ENCODE peak calls at places on chromosomes 2 and 18, in four cellular contexts. F, Z, R and J are unnamed samples.

GRCh38 chr2:98242006-98242405 is 104.2 kb upstream of the CNGA3 start:
- DNase-seq in F (no peak), Z (no peak), R (no peak), J (no peak)

GRCh38 chr2:112777036-112777435 is 7.3 kb downstream of the IL1A start:
- DNase-seq in F (no peak), Z (no peak), R (no peak), J (no peak)

GRCh38 chr18:51448949-51449348 is 251.5 kb upstream of the MEX3C start:
- DNase-seq in F (no peak), Z (no peak), R (peak), J (no peak)

GRCh38 chr2:174787485-174788205 is 23.4 kb upstream of the CHRNA1 start:
- DNase-seq in F (no peak), Z (peak), R (peak), J (peak)

GRCh38 chr2:173898178-173898668 is 67.0 kb downstream of the SP3 start:
- DNase-seq in F (no peak), Z (no peak), R (no peak), J (no peak)

GRCh38 chr2:37809525-37809924 is 115.6 kb upstream of the RMDN2 start:
- DNase-seq in F (peak), Z (peak), R (peak), J (peak)

GRCh38 chr2:102001767-102002142 is 10.0 kb downstream of the IL1R2 start:
- DNase-seq in F (no peak), Z (no peak), R (no peak), J (no peak)

GRCh38 chr2:15307526-15307925 is 253.6 kb downstream of the NBAS start:
- DNase-seq in F (no peak), Z (no peak), R (no peak), J (peak)

GRCh38 chr2:43101751-43102150 is 124.7 kb downstream of the ZFP36L2 start:
- DNase-seq in F (no peak), Z (no peak), R (no peak), J (no peak)

GRCh38 chr2:37232131-37232933 is 874 bp downstream of the NDUFAF7 start:
- DNase-seq in F (peak), Z (no peak), R (peak), J (peak)

GRCh38 chr2:150175034-150175433 is 312.4 kb downstream of the RND3 start:
- DNase-seq in F (no peak), Z (no peak), R (no peak), J (no peak)

GRCh38 chr2:16604236-16604635 is 61.4 kb downstream of the CYRIA start:
- DNase-seq in F (no peak), Z (no peak), R (no peak), J (no peak)

GRCh38 chr18:41501848-41502247 is 453.2 kb upstream of the PIK3C3 start:
- DNase-seq in F (no peak), Z (no peak), R (no peak), J (no peak)

GRCh38 chr2:148096012-148096411 is 75.1 kb downstream of the MBD5 start:
- DNase-seq in F (no peak), Z (no peak), R (peak), J (peak)

GRCh38 chr18:23646282-23646681 is 16.4 kb downstream of the ANKRD29 start:
- DNase-seq in F (no peak), Z (no peak), R (no peak), J (no peak)

GRCh38 chr2:161946489-161947107 is 127.4 kb downstream of the DPP4 start:
- DNase-seq in F (no peak), Z (no peak), R (peak), J (peak)

GRCh38 chr2:169462896-169463695 is 16.2 kb upstream of the BBS5 start:
- DNase-seq in F (no peak), Z (no peak), R (peak), J (peak)

GRCh38 chr18:29874519-29875098 is 1167.9 kb downstream of the DSC3 start:
- DNase-seq in F (no peak), Z (peak), R (peak), J (peak)

GRCh38 chr2:241560181-241560882 is 1.8 kb downstream of the BOK start:
- DNase-seq in F (no peak), Z (peak), R (no peak), J (no peak)
- H3K4me3 ChIP-seq in F (no peak), Z (no peak), R (no peak), J (peak)

GRCh38 chr2:140891614-140892212 is 1239.1 kb downstream of the LRP1B start:
- DNase-seq in F (no peak), Z (no peak), R (no peak), J (no peak)
- TF ChIP-seq CTCF in F (no peak), Z (no peak), R (no peak), J (no peak)

GRCh38 chr2:110114801-110115200 is 821 bp downstream of the MALL start:
- DNase-seq in F (no peak), Z (peak), R (no peak), J (no peak)
- H3K4me3 ChIP-seq in F (no peak), Z (peak), R (no peak), J (no peak)

GRCh38 chr2:56981554-56981953 is 797.8 kb downstream of the CCDC85A start:
- DNase-seq in F (no peak), Z (no peak), R (no peak), J (no peak)

GRCh38 chr2:56985609-56986008 is 801.8 kb downstream of the CCDC85A start:
- DNase-seq in F (no peak), Z (no peak), R (no peak), J (no peak)
- TF ChIP-seq CTCF in F (no peak), Z (no peak), R (no peak), J (no peak)

GRCh38 chr2:129443235-129443884 is 536.1 kb upstream of the RAB6C start:
- DNase-seq in F (no peak), Z (no peak), R (no peak), J (no peak)
- H3K4me3 ChIP-seq in F (no peak), Z (no peak), R (no peak), J (no peak)

DNA sequence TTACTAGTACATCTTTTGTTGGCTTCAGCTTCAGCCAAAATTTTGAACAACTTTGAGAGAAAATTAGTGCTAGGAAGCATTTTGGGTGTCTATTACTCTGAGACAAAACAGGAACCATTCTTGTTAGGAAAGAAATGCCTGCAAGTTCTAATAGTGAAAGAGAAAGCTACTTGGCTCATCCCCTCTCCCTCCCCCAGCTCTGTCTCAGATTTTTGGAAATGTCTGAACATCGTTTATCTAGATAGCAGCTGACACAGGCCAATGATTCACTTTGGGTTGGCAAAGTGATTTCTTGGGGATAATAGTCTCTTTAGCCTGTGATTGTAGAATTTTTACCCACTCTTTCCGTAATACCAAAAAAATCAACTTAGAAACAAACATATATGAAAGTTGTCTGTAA is 42.3 kb upstream of the PTPRM start:
- DNase-seq in F (no peak), Z (no peak), R (peak), J (peak)
- TF ChIP-seq CTCF in F (no peak), Z (no peak), R (no peak), J (no peak)

GRCh38 chr18:8433323-8433722 is 175.9 kb upstream of the RAB12 start:
- DNase-seq in F (no peak), Z (no peak), R (no peak), J (no peak)

GRCh38 chr18:8439091-8439490 is 170.1 kb upstream of the RAB12 start:
- DNase-seq in F (no peak), Z (peak), R (no peak), J (no peak)

GRCh38 chr18:8431036-8431435 is 178.2 kb upstream of the RAB12 start:
- DNase-seq in F (no peak), Z (no peak), R (no peak), J (no peak)

DNA sequence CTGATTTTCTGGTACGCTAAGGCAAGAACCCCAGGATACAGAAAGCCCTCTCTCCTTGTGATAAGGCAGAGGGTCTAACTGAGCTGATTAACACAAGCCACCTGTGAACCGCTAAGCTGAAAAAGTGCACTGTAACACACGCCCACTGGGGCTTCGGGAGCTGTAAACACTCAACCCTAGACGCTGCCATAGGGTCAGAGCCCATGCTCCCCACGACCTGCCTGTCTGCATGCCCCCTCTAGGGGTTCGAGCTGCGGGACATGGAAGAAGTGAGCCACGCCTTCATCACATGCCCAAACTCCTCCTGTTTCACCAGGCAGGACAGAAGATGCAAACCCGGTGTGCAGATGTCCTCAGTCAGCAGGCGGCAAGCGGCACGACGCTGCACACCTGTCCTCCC is 173.9 kb upstream of the RAB12 start:
- DNase-seq in F (no peak), Z (no peak), R (no peak), J (no peak)
- H3K4me3 ChIP-seq in F (no peak), Z (no peak), R (no peak), J (no peak)

DNA sequence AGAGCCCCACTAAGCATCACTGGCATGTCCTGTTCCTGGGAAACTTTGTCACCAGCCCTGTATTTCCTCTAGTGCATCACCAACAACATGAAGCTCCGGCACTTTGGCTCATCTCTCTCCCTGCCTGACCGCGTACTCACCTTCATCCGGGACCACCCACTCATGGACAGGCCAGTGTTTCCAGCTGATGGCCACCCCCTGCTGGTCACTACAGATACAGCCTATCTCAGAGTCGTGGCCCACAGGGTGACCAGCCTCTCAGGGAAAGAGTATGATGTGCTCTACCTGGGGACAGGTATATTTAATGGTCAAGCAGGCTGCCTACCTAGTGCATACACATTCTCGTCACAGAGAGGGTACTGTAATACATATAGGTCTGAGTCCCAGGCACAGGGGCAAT is 21.0 kb downstream of the SEMA4F start:
- DNase-seq in F (no peak), Z (no peak), R (no peak), J (no peak)
- TF ChIP-seq CTCF in F (no peak), Z (no peak), R (peak), J (peak)

GRCh38 chr2:217789736-217790181 is 213.0 kb downstream of the TNS1 start:
- DNase-seq in F (no peak), Z (no peak), R (no peak), J (no peak)

GRCh38 chr2:217790195-217790594 is 212.6 kb downstream of the TNS1 start:
- DNase-seq in F (no peak), Z (no peak), R (no peak), J (no peak)

GRCh38 chr2:217788669-217789002 is 214.2 kb downstream of the TNS1 start:
- DNase-seq in F (no peak), Z (no peak), R (no peak), J (no peak)

GRCh38 chr2:217790681-217791392 is 212.0 kb downstream of the TNS1 start:
- DNase-seq in F (no peak), Z (no peak), R (peak), J (peak)

GRCh38 chr2:217789003-217789735 is 213.6 kb downstream of the TNS1 start:
- DNase-seq in F (peak), Z (peak), R (peak), J (peak)
- H3K4me3 ChIP-seq in F (no peak), Z (no peak), R (no peak), J (no peak)

GRCh38 chr2:215917953-215918620 is 95.3 kb downstream of the MREG start:
- DNase-seq in F (no peak), Z (peak), R (peak), J (peak)

GRCh38 chr2:215919624-215920243 is 93.6 kb downstream of the MREG start:
- DNase-seq in F (no peak), Z (no peak), R (no peak), J (no peak)

GRCh38 chr2:215921884-215922283 is 91.5 kb downstream of the MREG start:
- DNase-seq in F (peak), Z (peak), R (peak), J (peak)

GRCh38 chr2:215920244-215921100 is 92.9 kb downstream of the MREG start:
- DNase-seq in F (peak), Z (peak), R (peak), J (peak)

GRCh38 chr2:215918901-215919585 is 94.3 kb downstream of the MREG start:
- DNase-seq in F (no peak), Z (no peak), R (peak), J (no peak)
- TF ChIP-seq CTCF in F (no peak), Z (no peak), R (no peak), J (no peak)